ENCODE peak calls at places on chromosomes 13 and 19, in seven cellular contexts. One of them, this sample, is unnamed.

GRCh38 chr13:24141333-24141910 is 19.1 kb upstream of the SPATA13 start:
- DNase-seq in OCI-LY7: no peak
- DNase-seq in ovary: no peak
- DNase-seq in transverse colon: no peak
- DNase-seq in H7: peak
- DNase-seq in GM23248: no peak
- DNase-seq in mesendoderm: peak
- DNase-seq in this sample: no peak

GRCh38 chr13:29260684-29261083 is 334.8 kb downstream of the SLC7A1 start:
- DNase-seq in GM23248: no peak
- DNase-seq in mesendoderm: peak
- DNase-seq in ovary: no peak
- DNase-seq in transverse colon: no peak
- DNase-seq in H7: peak
- DNase-seq in OCI-LY7: no peak
- DNase-seq in this sample: no peak

GRCh38 chr19:14450168-14450874 is 17.2 kb downstream of the PKN1 start:
- DNase-seq in OCI-LY7: peak
- DNase-seq in H7: peak
- DNase-seq in ovary: no peak
- DNase-seq in GM23248: peak
- DNase-seq in transverse colon: no peak
- DNase-seq in mesendoderm: peak
- DNase-seq in this sample: no peak

GRCh38 chr13:111912453-111912866 is 154.5 kb upstream of the SOX1 start:
- DNase-seq in mesendoderm: no peak
- DNase-seq in H7: peak
- DNase-seq in OCI-LY7: no peak
- DNase-seq in GM23248: no peak
- DNase-seq in transverse colon: no peak
- DNase-seq in ovary: no peak
- DNase-seq in this sample: no peak

GRCh38 chr19:33502991-33503790 is 18.4 kb downstream of the PEPD start:
- DNase-seq in H7: peak
- DNase-seq in GM23248: no peak
- DNase-seq in mesendoderm: no peak
- DNase-seq in OCI-LY7: no peak
- DNase-seq in ovary: no peak
- DNase-seq in transverse colon: no peak
- DNase-seq in this sample: peak

GRCh38 chr13:110444226-110444653 is 117.3 kb downstream of the RAB20 start:
- DNase-seq in OCI-LY7: no peak
- DNase-seq in H7: no peak
- DNase-seq in transverse colon: no peak
- DNase-seq in GM23248: no peak
- DNase-seq in ovary: peak
- DNase-seq in mesendoderm: no peak
- DNase-seq in this sample: no peak

GRCh38 chr19:6828698-6829633 is 56.5 kb downstream of the VAV1 start:
- DNase-seq in ovary: no peak
- DNase-seq in OCI-LY7: peak
- DNase-seq in GM23248: peak
- DNase-seq in mesendoderm: peak
- DNase-seq in H7: peak
- DNase-seq in transverse colon: no peak
- DNase-seq in this sample: peak

GRCh38 chr19:10398819-10399218 is 4.5 kb downstream of the CDC37 start:
- DNase-seq in transverse colon: no peak
- DNase-seq in ovary: no peak
- DNase-seq in H7: no peak
- DNase-seq in OCI-LY7: no peak
- DNase-seq in GM23248: no peak
- DNase-seq in mesendoderm: no peak
- DNase-seq in this sample: no peak

GRCh38 chr13:113566227-113566561 is 18.4 kb upstream of the TFDP1 start:
- DNase-seq in GM23248: no peak
- DNase-seq in ovary: no peak
- DNase-seq in transverse colon: no peak
- DNase-seq in mesendoderm: no peak
- DNase-seq in OCI-LY7: no peak
- DNase-seq in H7: no peak
- DNase-seq in this sample: no peak

GRCh38 chr13:40170982-40171381 is 495.5 kb downstream of the FOXO1 start:
- DNase-seq in ovary: no peak
- DNase-seq in GM23248: peak
- DNase-seq in transverse colon: no peak
- DNase-seq in H7: no peak
- DNase-seq in OCI-LY7: no peak
- DNase-seq in mesendoderm: no peak
- DNase-seq in this sample: no peak

GRCh38 chr13:53058077-53058660 is 29.6 kb downstream of the OLFM4 start:
- DNase-seq in GM23248: no peak
- DNase-seq in transverse colon: no peak
- DNase-seq in H7: no peak
- DNase-seq in ovary: no peak
- DNase-seq in OCI-LY7: no peak
- DNase-seq in mesendoderm: no peak
- DNase-seq in this sample: no peak

GRCh38 chr19:54415208-54415900 is at the start of gene TTYH1:
- DNase-seq in GM23248: no peak
- DNase-seq in H7: peak
- DNase-seq in OCI-LY7: no peak
- DNase-seq in mesendoderm: no peak
- DNase-seq in ovary: no peak
- DNase-seq in transverse colon: no peak
- DNase-seq in this sample: no peak

GRCh38 chr19:45428385-45429231 is 4.9 kb upstream of the ERCC1 start:
- DNase-seq in GM23248: peak
- DNase-seq in ovary: peak
- DNase-seq in mesendoderm: peak
- DNase-seq in H7: peak
- DNase-seq in OCI-LY7: peak
- DNase-seq in transverse colon: peak
- DNase-seq in this sample: no peak

GRCh38 chr19:2083174-2083854 is 12.8 kb downstream of the MOB3A start:
- DNase-seq in transverse colon: peak
- DNase-seq in GM23248: no peak
- DNase-seq in mesendoderm: no peak
- DNase-seq in ovary: no peak
- DNase-seq in OCI-LY7: peak
- DNase-seq in H7: peak
- DNase-seq in this sample: no peak
- H3K4me3 ChIP-seq in transverse colon: peak
- H3K4me3 ChIP-seq in GM23248: no peak
- H3K4me3 ChIP-seq in mesendoderm: no peak
- H3K4me3 ChIP-seq in ovary: no peak
- H3K4me3 ChIP-seq in OCI-LY7: peak
- H3K4me3 ChIP-seq in H7: no peak
- H3K4me3 ChIP-seq in this sample: peak

GRCh38 chr13:66506979-66507378 is 723.2 kb downstream of the PCDH9 start:
- DNase-seq in OCI-LY7: no peak
- DNase-seq in transverse colon: no peak
- DNase-seq in mesendoderm: no peak
- DNase-seq in H7: no peak
- DNase-seq in ovary: no peak
- DNase-seq in GM23248: no peak
- DNase-seq in this sample: no peak
- H3K4me3 ChIP-seq in OCI-LY7: no peak
- H3K4me3 ChIP-seq in transverse colon: no peak
- H3K4me3 ChIP-seq in mesendoderm: no peak
- H3K4me3 ChIP-seq in H7: no peak
- H3K4me3 ChIP-seq in ovary: no peak
- H3K4me3 ChIP-seq in GM23248: no peak
- H3K4me3 ChIP-seq in this sample: no peak

DNA sequence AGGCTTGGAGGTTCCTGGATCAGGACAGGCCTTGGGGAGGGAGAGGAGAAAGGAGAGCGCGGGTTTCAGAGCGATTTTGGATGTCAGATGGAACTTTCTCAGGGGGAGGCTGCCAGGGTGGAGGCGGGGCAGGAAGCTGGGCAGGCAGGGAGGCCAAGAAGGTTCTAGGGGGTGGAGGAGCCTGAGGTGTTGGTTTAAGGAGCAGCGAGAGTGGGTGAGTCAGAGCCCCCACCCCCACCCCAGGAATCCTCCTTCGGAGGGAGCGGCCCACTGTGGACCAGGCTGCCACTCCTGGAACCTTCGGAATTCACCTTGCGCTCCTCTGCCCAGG is 15.9 kb upstream of the NOP53 start:
- DNase-seq in OCI-LY7: no peak
- DNase-seq in ovary: peak
- DNase-seq in H7: peak
- DNase-seq in mesendoderm: peak
- DNase-seq in transverse colon: peak
- DNase-seq in GM23248: peak
- DNase-seq in this sample: no peak
- H3K4me3 ChIP-seq in OCI-LY7: no peak
- H3K4me3 ChIP-seq in ovary: peak
- H3K4me3 ChIP-seq in H7: peak
- H3K4me3 ChIP-seq in mesendoderm: no peak
- H3K4me3 ChIP-seq in transverse colon: no peak
- H3K4me3 ChIP-seq in GM23248: peak
- H3K4me3 ChIP-seq in this sample: no peak

DNA sequence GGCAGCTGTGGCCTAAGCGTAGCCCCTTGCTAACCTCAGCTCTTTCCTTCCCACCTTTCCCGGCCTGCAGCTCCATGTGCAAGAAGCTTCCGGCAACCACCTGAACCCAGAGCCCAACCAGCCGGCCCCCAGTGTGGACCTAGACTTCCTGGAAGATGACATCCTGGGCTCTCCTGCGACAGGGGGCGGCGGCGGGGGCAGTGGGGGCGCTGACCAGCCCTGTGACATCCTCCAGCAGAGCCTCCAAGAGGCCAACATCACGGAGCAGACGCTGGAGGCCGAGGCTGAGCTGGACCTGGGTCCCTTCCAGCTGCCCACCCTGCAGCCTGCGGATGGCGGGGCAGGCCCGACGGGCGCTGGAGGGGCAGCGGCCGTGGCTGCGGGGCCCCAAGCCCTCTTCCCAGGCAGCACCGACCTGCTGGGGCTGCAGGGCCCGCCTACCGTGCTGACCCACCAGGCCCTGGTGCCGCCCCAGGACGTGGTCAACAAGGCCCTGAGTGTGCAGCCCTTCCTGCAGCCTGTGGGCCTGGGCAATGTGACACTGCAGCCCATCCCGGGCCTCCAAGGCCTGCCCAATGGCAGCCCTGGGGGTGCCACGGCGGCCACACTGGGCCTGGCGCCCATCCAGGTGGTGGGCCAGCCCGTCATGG is 33.8 kb upstream of the EHD2 start:
- DNase-seq in GM23248: no peak
- DNase-seq in transverse colon: no peak
- DNase-seq in H7: peak
- DNase-seq in ovary: no peak
- DNase-seq in mesendoderm: no peak
- DNase-seq in OCI-LY7: no peak
- DNase-seq in this sample: no peak
- H3K4me3 ChIP-seq in GM23248: no peak
- H3K4me3 ChIP-seq in transverse colon: no peak
- H3K4me3 ChIP-seq in H7: no peak
- H3K4me3 ChIP-seq in ovary: no peak
- H3K4me3 ChIP-seq in mesendoderm: no peak
- H3K4me3 ChIP-seq in OCI-LY7: no peak
- H3K4me3 ChIP-seq in this sample: no peak

GRCh38 chr19:5803441-5803751 is 1.5 kb upstream of the NRTN start:
- DNase-seq in OCI-LY7: no peak
- DNase-seq in mesendoderm: no peak
- DNase-seq in ovary: no peak
- DNase-seq in H7: no peak
- DNase-seq in GM23248: no peak
- DNase-seq in transverse colon: no peak
- DNase-seq in this sample: no peak
- H3K4me3 ChIP-seq in OCI-LY7: peak
- H3K4me3 ChIP-seq in mesendoderm: no peak
- H3K4me3 ChIP-seq in ovary: no peak
- H3K4me3 ChIP-seq in H7: peak
- H3K4me3 ChIP-seq in GM23248: peak
- H3K4me3 ChIP-seq in transverse colon: peak
- H3K4me3 ChIP-seq in this sample: peak

This sample was measured in right lobe of liver.